ENCODE peak calls at places on chromosome 19, in ten cellular contexts. T is HAP-1, U is left lung, O is lower lobe of right lung, M is cardiac fibroblast, S is GM12865, A is AG10803, F is fibroblast of mammary gland, V is brain microvascular endothelial cell, J is breast epithelium. K is an unnamed sample.

GRCh38 chr19:41323430-41324125 is 13.6 kb downstream of the CCDC97 start:
- DNase-seq in V (peak), T (no peak), O (no peak), M (peak), J (no peak), F (peak), U (peak), A (peak), S (no peak), K (no peak)

GRCh38 chr19:41225238-41226052 is 6.4 kb downstream of the AXL start:
- DNase-seq in O (no peak), J (no peak), T (no peak), M (peak), A (peak), F (peak), U (no peak), V (peak), S (no peak), K (no peak)

GRCh38 chr19:58559275-58560006 is 1.0 kb upstream of the UBE2M start:
- DNase-seq in S (peak), U (peak), A (peak), M (peak), O (peak), V (peak), T (peak), J (peak), F (peak), K (peak)

GRCh38 chr19:47623921-47624391 is 15.0 kb downstream of the BICRA start:
- DNase-seq in J (no peak), A (no peak), S (no peak), V (no peak), U (peak), T (no peak), O (no peak), M (no peak), F (no peak), K (no peak)

GRCh38 chr19:2360876-2361232 is 789 bp downstream of the TMPRSS9 start:
- DNase-seq in V (no peak), T (no peak), F (no peak), U (peak), M (no peak), J (no peak), S (no peak), A (no peak), O (no peak), K (no peak)

GRCh38 chr19:47657719-47658118 is 48.8 kb downstream of the BICRA start:
- DNase-seq in T (no peak), F (no peak), V (no peak), A (no peak), M (no peak), S (no peak), O (no peak), J (no peak), U (no peak), K (no peak)

GRCh38 chr19:49696115-49696514 is 5.2 kb downstream of the CPT1C start:
- DNase-seq in F (no peak), A (no peak), S (no peak), U (no peak), T (no peak), V (no peak), J (no peak), M (no peak), O (no peak), K (no peak)

GRCh38 chr19:46859637-46860124 is 1.1 kb upstream of the ARHGAP35 start:
- DNase-seq in F (peak), A (peak), T (no peak), J (peak), V (peak), M (peak), O (peak), S (no peak), U (no peak), K (no peak)

GRCh38 chr19:15419413-15420025 is 731 bp upstream of the AKAP8L start:
- DNase-seq in J (no peak), F (peak), M (no peak), U (no peak), V (no peak), O (no peak), A (peak), S (no peak), T (no peak), K (no peak)

GRCh38 chr19:51181913-51182419 is 39.9 kb downstream of the SIGLEC7 start:
- DNase-seq in O (no peak), F (peak), V (no peak), T (peak), A (no peak), U (no peak), J (no peak), S (no peak), M (no peak), K (no peak)

GRCh38 chr19:46489445-46490272 is 6.0 kb downstream of the PNMA8B start:
- DNase-seq in A (peak), F (peak), T (no peak), V (peak), M (peak), U (peak), S (no peak), J (no peak), O (peak), K (no peak)

GRCh38 chr19:30228113-30228725 is 144.0 kb upstream of the ZNF536 start:
- DNase-seq in T (peak), O (no peak), F (no peak), U (no peak), V (no peak), J (no peak), A (no peak), M (no peak), S (peak), K (no peak)

GRCh38 chr19:50203281-50204080 is at the start of gene MYH14:
- DNase-seq in F (peak), S (no peak), T (no peak), M (peak), V (peak), U (peak), J (peak), O (peak), A (peak), K (no peak)

GRCh38 chr19:543912-544608 is at the start of gene GZMM:
- DNase-seq in S (no peak), J (no peak), T (no peak), A (no peak), O (no peak), M (no peak), V (no peak), F (no peak), U (peak), K (no peak)

GRCh38 chr19:7845390-7846179 is 15.6 kb downstream of the EVI5L start:
- DNase-seq in A (no peak), U (peak), M (no peak), J (no peak), O (no peak), V (no peak), S (no peak), F (no peak), T (no peak), K (no peak)

GRCh38 chr19:18029617-18030338 is 21.8 kb downstream of the ARRDC2 start:
- DNase-seq in O (no peak), F (peak), S (no peak), M (peak), U (no peak), A (peak), V (no peak), T (no peak), J (peak), K (no peak)

GRCh38 chr19:10855879-10856522 is 7.8 kb downstream of the C19orf38 start:
- DNase-seq in A (no peak), V (no peak), O (no peak), S (peak), J (no peak), U (no peak), M (peak), T (no peak), F (no peak), K (no peak)

GRCh38 chr19:24033962-24034342 is 53.0 kb upstream of the ZNF254 start:
- DNase-seq in V (peak), M (peak), F (peak), S (peak), T (peak), O (peak), J (peak), A (peak), U (peak), K (no peak)

GRCh38 chr19:11191273-11191755 is 6.0 kb downstream of the KANK2 start:
- DNase-seq in A (peak), M (peak), O (peak), V (peak), F (peak), T (no peak), S (peak), J (no peak), U (no peak), K (peak)

GRCh38 chr19:46885411-46885810 is 24.6 kb downstream of the ARHGAP35 start:
- DNase-seq in A (no peak), J (no peak), S (no peak), U (no peak), T (no peak), V (no peak), O (no peak), M (no peak), F (no peak), K (no peak)

GRCh38 chr19:3252650-3253049 is 28.2 kb downstream of the CELF5 start:
- DNase-seq in A (no peak), M (no peak), V (no peak), S (no peak), J (no peak), U (no peak), T (no peak), O (no peak), F (no peak), K (no peak)

GRCh38 chr19:43078311-43078710 is 4.2 kb downstream of the PSG2 start:
- DNase-seq in A (peak), V (peak), M (peak), O (no peak), F (peak), U (no peak), S (no peak), J (no peak), T (no peak), K (no peak)

GRCh38 chr19:10681658-10682057 is 19.6 kb upstream of the QTRT1 start:
- DNase-seq in S (no peak), A (no peak), M (no peak), T (no peak), U (peak), V (no peak), O (no peak), J (no peak), F (no peak), K (no peak)

GRCh38 chr19:41753159-41753558 is 2.2 kb upstream of the CEACAM6 start:
- DNase-seq in J (peak), U (peak), F (peak), O (peak), V (peak), S (peak), M (peak), T (no peak), A (peak), K (peak)

DNA sequence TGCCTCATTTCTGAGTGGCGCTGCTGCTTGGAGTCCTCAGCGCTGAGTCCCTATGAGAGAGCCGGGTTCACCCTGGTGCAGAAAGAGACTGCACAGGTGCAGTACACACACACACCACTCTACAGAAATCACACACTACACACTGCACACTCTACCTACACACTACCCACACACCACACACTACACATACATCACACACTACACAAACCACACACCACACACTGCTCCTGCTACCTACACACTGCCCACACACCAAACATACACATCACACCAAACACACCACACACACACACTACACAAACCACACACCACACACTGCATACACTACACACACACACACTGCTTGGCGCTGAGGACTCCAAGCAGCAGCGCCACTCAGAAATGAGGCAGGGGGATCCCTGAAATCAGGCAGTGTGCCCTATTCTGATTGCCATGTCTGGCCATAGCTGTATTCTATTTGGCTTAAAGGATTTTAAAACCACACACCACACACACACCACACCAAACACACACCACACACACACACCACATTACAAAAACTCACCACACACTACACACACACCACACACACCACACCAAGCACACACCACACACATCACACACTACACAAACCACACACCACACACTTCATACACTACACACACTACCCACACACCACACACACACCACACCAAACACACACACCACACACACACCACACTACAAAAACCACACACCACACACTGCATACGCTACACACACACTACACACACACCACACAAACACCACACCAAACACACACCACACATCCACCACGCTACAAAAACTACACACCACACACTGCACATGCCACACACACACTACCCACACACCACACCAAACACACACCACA is 4.9 kb downstream of the MAG start:
- DNase-seq in O (no peak), A (no peak), S (no peak), M (no peak), J (no peak), V (no peak), U (no peak), F (no peak), T (no peak), K (no peak)
- H3K4me3 ChIP-seq in O (no peak), A (no peak), S (no peak), M (no peak), J (no peak), V (no peak), U (no peak), F (no peak), T (no peak), K (no peak)

DNA sequence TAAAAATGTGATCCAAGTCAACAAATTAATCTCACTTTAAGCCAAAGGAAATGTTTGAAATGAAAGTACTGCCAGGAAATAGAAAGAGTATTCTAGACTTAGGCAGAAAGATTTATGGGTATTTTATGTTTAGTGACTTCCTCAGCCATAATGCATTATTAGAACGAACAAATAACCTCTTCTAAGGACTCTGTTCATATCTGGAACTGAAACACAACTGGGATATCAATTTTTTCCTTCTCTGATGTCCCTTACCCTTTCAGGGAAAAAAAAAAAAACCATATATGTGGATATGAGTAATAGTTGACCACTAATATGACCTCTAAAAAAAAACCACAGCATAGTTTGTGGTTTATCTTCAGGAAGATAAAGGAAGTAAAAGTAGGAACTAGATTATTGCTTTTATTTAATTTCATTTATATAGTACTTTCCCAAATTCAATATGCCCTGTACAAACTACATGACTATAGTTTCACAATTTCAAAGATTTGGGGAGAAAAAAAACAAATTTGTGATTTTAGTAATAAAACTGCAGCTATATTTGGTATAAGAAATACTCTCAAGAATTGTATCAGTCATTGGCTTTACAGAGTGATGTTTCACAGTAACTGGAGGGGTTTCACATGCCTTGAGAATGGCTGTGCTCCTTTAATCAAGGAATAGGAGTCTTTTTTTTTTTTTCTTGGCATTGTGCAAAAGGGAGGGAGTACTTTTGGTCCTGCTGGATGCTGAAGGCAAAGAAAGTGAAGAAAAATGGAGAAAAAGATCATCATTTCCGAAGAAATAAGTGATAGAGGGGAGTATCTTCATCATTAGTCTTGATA is 6.6 kb downstream of the ZNF507 start:
- DNase-seq in J (no peak), T (no peak), V (peak), U (no peak), M (peak), F (peak), A (peak), O (no peak), S (no peak), K (no peak)
- H3K4me3 ChIP-seq in J (no peak), T (no peak), V (no peak), U (no peak), M (no peak), F (no peak), A (no peak), O (no peak), S (no peak), K (no peak)

GRCh38 chr19:6261883-6262282 is 17.9 kb downstream of the MLLT1 start:
- DNase-seq in U (no peak), T (no peak), V (no peak), M (no peak), J (no peak), F (no peak), A (no peak), S (no peak), O (no peak), K (no peak)

GRCh38 chr19:6264077-6264445 is 15.7 kb downstream of the MLLT1 start:
- DNase-seq in A (no peak), F (peak), T (no peak), U (no peak), J (no peak), O (no peak), V (no peak), M (no peak), S (no peak), K (no peak)

GRCh38 chr19:6263306-6264076 is 16.3 kb downstream of the MLLT1 start:
- DNase-seq in F (no peak), J (no peak), U (no peak), V (no peak), S (no peak), T (no peak), A (no peak), O (no peak), M (no peak), K (no peak)

GRCh38 chr19:6260912-6261636 is 18.7 kb downstream of the MLLT1 start:
- DNase-seq in A (no peak), F (peak), O (no peak), V (no peak), U (no peak), J (no peak), M (no peak), T (peak), S (no peak), K (no peak)

DNA sequence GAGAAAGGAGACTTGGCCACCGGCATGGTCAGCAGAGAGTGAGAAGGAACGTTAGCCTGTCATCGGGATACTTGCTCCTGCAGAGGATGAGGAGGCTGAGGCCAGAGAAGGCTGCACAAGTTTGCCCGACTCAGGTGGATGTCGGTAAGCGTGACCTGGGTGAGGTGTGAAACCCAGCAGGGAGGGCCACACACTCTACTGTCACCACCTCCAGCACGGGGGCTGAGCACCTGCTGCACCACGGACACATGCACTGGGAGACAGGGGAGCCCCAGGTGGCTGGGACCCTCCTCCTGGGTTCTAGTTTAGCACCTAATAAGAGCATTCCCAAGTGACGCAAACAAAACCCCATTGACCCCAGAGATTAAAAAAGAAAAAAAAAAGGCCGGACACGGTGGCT is 17.3 kb downstream of the MLLT1 start:
- DNase-seq in A (no peak), M (no peak), J (no peak), O (no peak), V (no peak), S (no peak), U (no peak), F (no peak), T (no peak), K (no peak)
- H3K4me3 ChIP-seq in A (no peak), M (no peak), J (no peak), O (no peak), V (no peak), S (no peak), U (no peak), F (no peak), T (no peak), K (no peak)

GRCh38 chr19:12770922-12771321 is 4.4 kb downstream of the HOOK2 start:
- DNase-seq in V (no peak), U (no peak), F (no peak), S (no peak), M (no peak), O (no peak), J (no peak), A (no peak), T (no peak), K (no peak)
- H3K4me3 ChIP-seq in V (no peak), U (no peak), F (no peak), S (no peak), M (no peak), O (no peak), J (no peak), A (no peak), T (no peak), K (no peak)

K was measured in GM06990.